ENCODE peak calls at places on chromosomes 11 and 22, in ten cellular contexts. M is HCT116, J is uterus, W is psoas muscle, U is upper lobe of right lung, V is pancreas, I is keratinocyte, H is left ventricle myocardium inferior, S is spleen, T is fibroblast of lung. D is an unnamed sample. For H3K27me3, the result is how much of the 10 kb centered on the place peaks cover.

GRCh38 chr11:7154881-7155344 is 66.1 kb downstream of the RBMXL2 start:
- DNase-seq in M (no peak), J (no peak), W (no peak), U (no peak), V (no peak), I (no peak), H (no peak), S (no peak), T (no peak), D (no peak)

GRCh38 chr11:29623144-29623722 is 393.6 kb downstream of the KCNA4 start:
- DNase-seq in M (no peak), J (no peak), W (no peak), U (no peak), V (no peak), I (no peak), H (no peak), S (no peak), T (no peak), D (no peak)

GRCh38 chr11:74749127-74749964 is 697 bp downstream of the RNF169 start:
- DNase-seq in M (peak), J (peak), W (peak), U (peak), V (peak), I (no peak), H (peak), S (peak), T (peak), D (peak)

GRCh38 chr11:116611998-116612620 is 160.7 kb downstream of the BUD13 start:
- DNase-seq in M (no peak), J (no peak), W (no peak), U (no peak), V (no peak), I (no peak), H (no peak), S (no peak), T (no peak), D (no peak)

GRCh38 chr22:46652081-46652929 is 32.1 kb downstream of the GRAMD4 start:
- DNase-seq in M (no peak), J (no peak), W (peak), U (no peak), V (no peak), I (no peak), H (peak), S (no peak), T (peak), D (no peak)

GRCh38 chr11:119730789-119731386 is 1.9 kb upstream of the NECTIN1 start:
- DNase-seq in M (no peak), J (no peak), W (peak), U (no peak), V (no peak), I (no peak), H (no peak), S (no peak), T (no peak), D (no peak)

GRCh38 chr11:83734120-83734519 is 448.0 kb upstream of the CCDC90B start:
- DNase-seq in M (no peak), J (no peak), W (no peak), U (no peak), V (no peak), I (no peak), H (no peak), S (no peak), T (no peak), D (no peak)

GRCh38 chr11:27694992-27695391 is 5.3 kb downstream of the BDNF start:
- DNase-seq in M (no peak), J (no peak), W (no peak), U (no peak), V (no peak), I (no peak), H (no peak), S (no peak), T (peak), D (no peak)

GRCh38 chr11:106875013-106875412 is 143.3 kb downstream of the GUCY1A2 start:
- DNase-seq in M (no peak), J (no peak), W (no peak), U (no peak), V (no peak), I (no peak), H (no peak), S (no peak), T (peak), D (no peak)

GRCh38 chr11:3886985-3887384 is 31.5 kb downstream of the STIM1 start:
- DNase-seq in M (no peak), J (no peak), W (no peak), U (no peak), V (no peak), I (no peak), H (no peak), S (no peak), T (no peak), D (no peak)

GRCh38 chr11:57303990-57304579 is 20.7 kb downstream of the TNKS1BP1 start:
- DNase-seq in M (no peak), J (no peak), W (peak), U (no peak), V (no peak), I (no peak), H (no peak), S (no peak), T (peak), D (no peak)

GRCh38 chr22:25362215-25362882 is 142.9 kb downstream of the CRYBB2 start:
- DNase-seq in M (peak), J (peak), W (peak), U (peak), V (peak), I (no peak), H (peak), S (peak), T (peak), D (peak)

GRCh38 chr11:130620566-130620965 is 172.1 kb downstream of the ADAMTS15 start:
- DNase-seq in M (no peak), J (no peak), W (no peak), U (no peak), V (no peak), I (no peak), H (no peak), S (no peak), T (no peak), D (no peak)

GRCh38 chr22:50227588-50228215 is 17.1 kb downstream of the TUBGCP6 start:
- DNase-seq in M (no peak), J (no peak), W (no peak), U (no peak), V (no peak), I (no peak), H (no peak), S (no peak), T (no peak), D (no peak)

GRCh38 chr22:48658871-48659270 is 1168.8 kb downstream of the BRD1 start:
- DNase-seq in M (no peak), J (no peak), W (peak), U (no peak), V (no peak), I (no peak), H (no peak), S (no peak), T (no peak), D (no peak)

GRCh38 chr11:13776134-13776815 is 107.8 kb downstream of the FAR1 start:
- DNase-seq in M (peak), J (no peak), W (no peak), U (no peak), V (no peak), I (no peak), H (no peak), S (no peak), T (no peak), D (no peak)

GRCh38 chr11:27945323-27945722 is 162.6 kb downstream of the KIF18A start:
- DNase-seq in M (no peak), J (no peak), W (no peak), U (no peak), V (no peak), I (no peak), H (no peak), S (no peak), T (no peak), D (no peak)

GRCh38 chr11:132943325-132943736 is 589.0 kb downstream of the OPCML start:
- DNase-seq in M (no peak), J (no peak), W (no peak), U (no peak), V (no peak), I (no peak), H (no peak), S (no peak), T (peak), D (no peak)

GRCh38 chr11:45457649-45458048 is 171.5 kb upstream of the SYT13 start:
- DNase-seq in M (no peak), J (no peak), W (no peak), U (no peak), V (no peak), I (peak), H (no peak), S (peak), T (peak), D (no peak)

GRCh38 chr11:86800076-86800955 is at the start of gene PRSS23:
- DNase-seq in M (no peak), J (peak), W (peak), U (peak), V (peak), I (no peak), H (peak), S (peak), T (peak), D (no peak)

GRCh38 chr11:95296165-95296564 is 65.2 kb upstream of the SESN3 start:
- DNase-seq in M (no peak), J (peak), W (no peak), U (no peak), V (peak), I (no peak), H (no peak), S (no peak), T (no peak), D (no peak)

GRCh38 chr22:40746428-40747220 is 67.3 kb downstream of the MCHR1 start:
- DNase-seq in M (no peak), J (no peak), W (no peak), U (no peak), V (no peak), I (no peak), H (no peak), S (no peak), T (no peak), D (no peak)

GRCh38 chr11:75425422-75425821 is 7.6 kb downstream of the KLHL35 start:
- DNase-seq in M (no peak), J (no peak), W (peak), U (no peak), V (no peak), I (no peak), H (no peak), S (peak), T (no peak), D (no peak)

GRCh38 chr11:32888805-32889204 is 3.8 kb upstream of the QSER1 start:
- DNase-seq in M (no peak), J (no peak), W (no peak), U (no peak), V (no peak), I (no peak), H (no peak), S (no peak), T (peak), D (no peak)

GRCh38 chr11:44868021-44868420 is 82.7 kb downstream of the TP53I11 start:
- DNase-seq in M (no peak), J (no peak), W (no peak), U (no peak), V (no peak), I (no peak), H (no peak), S (no peak), T (no peak), D (no peak)

GRCh38 chr11:15671216-15671615 is 556.5 kb downstream of the INSC start:
- DNase-seq in M (no peak), J (no peak), W (no peak), U (no peak), V (no peak), I (no peak), H (no peak), S (no peak), T (no peak), D (no peak)

GRCh38 chr11:72860010-72860409 is 45.8 kb downstream of the ATG16L2 start:
- DNase-seq in M (no peak), J (no peak), W (no peak), U (no peak), V (no peak), I (no peak), H (no peak), S (no peak), T (no peak), D (no peak)

GRCh38 chr22:28547132-28547842 is 132.4 kb downstream of the TTC28 start:
- DNase-seq in M (no peak), J (no peak), W (no peak), U (no peak), V (no peak), I (no peak), H (no peak), S (no peak), T (peak), D (no peak)

GRCh38 chr11:131864205-131864604 is 493.8 kb downstream of the NTM start:
- DNase-seq in M (no peak), J (no peak), W (no peak), U (no peak), V (no peak), I (no peak), H (no peak), S (no peak), T (no peak), D (no peak)

GRCh38 chr22:49746065-49746464 is 81.6 kb downstream of the BRD1 start:
- DNase-seq in M (no peak), J (no peak), W (no peak), U (no peak), V (no peak), I (no peak), H (no peak), S (no peak), T (no peak), D (no peak)

GRCh38 chr11:130001491-130002351 is 914 bp downstream of the PRDM10 start:
- DNase-seq in M (no peak), J (no peak), W (no peak), U (peak), V (peak), I (no peak), H (peak), S (no peak), T (peak), D (peak)

GRCh38 chr11:6596237-6596877 is 7.1 kb downstream of the RRP8 start:
- DNase-seq in M (no peak), J (no peak), W (no peak), U (no peak), V (no peak), I (no peak), H (no peak), S (no peak), T (no peak), D (no peak)

GRCh38 chr11:107496011-107496410 is 38.4 kb upstream of the CWF19L2 start:
- DNase-seq in M (no peak), J (no peak), W (no peak), U (no peak), V (no peak), I (no peak), H (no peak), S (no peak), T (peak), D (no peak)

GRCh38 chr11:33068611-33069340 is 29.4 kb downstream of the TCP11L1 start:
- DNase-seq in M (no peak), J (no peak), W (no peak), U (no peak), V (no peak), I (no peak), H (no peak), S (no peak), T (no peak), D (no peak)

GRCh38 chr11:11757871-11758270 is 83.9 kb upstream of the USP47 start:
- DNase-seq in M (no peak), J (no peak), W (no peak), U (no peak), V (no peak), I (no peak), H (no peak), S (no peak), T (no peak), D (no peak)

GRCh38 chr11:11764428-11764803 is 77.4 kb upstream of the USP47 start:
- DNase-seq in M (no peak), J (no peak), W (no peak), U (no peak), V (no peak), I (no peak), H (no peak), S (no peak), T (no peak), D (no peak)

GRCh38 chr11:11758603-11759196 is 83.1 kb upstream of the USP47 start:
- DNase-seq in M (no peak), J (no peak), W (no peak), U (no peak), V (no peak), I (no peak), H (no peak), S (no peak), T (no peak), D (no peak)

GRCh38 chr11:11763796-11764427 is 77.9 kb upstream of the USP47 start:
- DNase-seq in M (no peak), J (no peak), W (no peak), U (no peak), V (no peak), I (no peak), H (no peak), S (no peak), T (no peak), D (no peak)

DNA sequence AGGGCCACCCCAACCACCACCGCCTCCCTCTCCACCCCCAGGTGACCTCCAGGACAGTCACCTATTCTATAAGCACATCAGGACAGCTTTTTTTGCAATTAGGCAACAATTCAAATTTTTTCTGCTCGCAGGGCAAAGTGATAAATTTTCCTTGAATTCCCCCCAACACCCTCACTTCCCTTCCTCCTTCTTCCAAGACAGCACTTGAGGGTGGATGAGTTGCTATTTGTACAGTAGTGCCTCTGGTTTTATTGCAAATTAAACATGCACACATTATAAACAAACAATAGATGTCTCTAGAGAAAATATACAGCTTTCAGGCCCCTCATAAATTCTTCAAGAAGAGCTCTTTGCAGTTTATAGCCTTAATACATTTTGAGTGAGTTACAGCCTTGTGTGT is 80.9 kb upstream of the USP47 start:
- DNase-seq in M (no peak), J (no peak), W (no peak), U (no peak), V (no peak), I (no peak), H (no peak), S (no peak), T (no peak), D (no peak)
- H3K4me3 ChIP-seq in M (no peak), J (no peak), W (no peak), U (no peak), V (no peak), I (no peak), H (no peak), S (no peak), T (no peak), D (no peak)

GRCh38 chr11:62909107-62909894 is 11.9 kb downstream of the CHRM1 start:
- DNase-seq in M (peak), J (peak), W (peak), U (peak), V (peak), I (no peak), H (peak), S (no peak), T (peak), D (no peak)
- TF ChIP-seq CTCF in M (peak), J (peak), W (peak), U (peak), V (peak), I (peak), H (peak), S (no peak), T (peak), D (peak)

GRCh38 chr11:19026862-19027261 is 33.7 kb downstream of the MRGPRX2 start:
- DNase-seq in M (no peak), J (no peak), W (no peak), U (no peak), V (no peak), I (no peak), H (no peak), S (no peak), T (no peak), D (no peak)

GRCh38 chr11:19027829-19028595 is 32.5 kb downstream of the MRGPRX2 start:
- DNase-seq in M (peak), J (no peak), W (no peak), U (no peak), V (no peak), I (peak), H (no peak), S (no peak), T (peak), D (no peak)

DNA sequence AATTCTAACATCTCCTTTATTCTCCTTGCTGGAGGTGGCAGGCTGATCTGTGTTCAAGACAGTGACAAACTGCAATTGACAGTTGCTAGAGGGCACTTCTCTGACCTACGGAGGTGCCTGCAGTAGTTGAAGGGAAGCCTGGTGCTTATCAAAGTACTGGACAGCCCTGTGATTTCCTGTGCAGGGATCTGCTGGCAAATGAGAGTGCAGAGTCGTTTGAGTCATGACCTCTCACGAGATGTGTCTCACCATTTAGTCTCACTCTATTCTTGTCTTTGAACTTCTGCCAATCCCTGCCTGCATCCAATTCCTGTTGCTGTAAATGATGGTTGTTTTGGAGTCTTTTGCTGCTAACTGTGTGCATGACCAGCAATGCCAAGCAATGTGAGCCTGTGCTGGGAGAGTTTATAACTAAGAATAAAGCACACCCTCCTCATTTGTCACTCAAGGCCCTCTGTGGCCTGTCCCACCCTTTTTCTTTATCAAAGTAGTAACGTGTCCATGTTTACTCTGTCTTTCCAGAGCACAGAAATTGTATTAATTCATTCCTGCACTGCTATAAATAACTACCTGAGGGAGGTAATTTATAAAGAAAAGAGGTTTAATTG is 34.6 kb downstream of the MRGPRX2 start:
- DNase-seq in M (no peak), J (no peak), W (no peak), U (no peak), V (no peak), I (no peak), H (no peak), S (no peak), T (no peak), D (no peak)
- H3K27me3 ChIP-seq in M (half or more), J (under half), W (under half), U (under half), V (under half), I (under half), H (under half), S (under half), T (under half), D (under half)

GRCh38 chr11:721347-721912 is 15.4 kb downstream of the EPS8L2 start:
- DNase-seq in M (no peak), J (no peak), W (no peak), U (no peak), V (no peak), I (no peak), H (no peak), S (peak), T (no peak), D (no peak)

GRCh38 chr11:719214-720016 is 13.4 kb downstream of the EPS8L2 start:
- DNase-seq in M (no peak), J (no peak), W (no peak), U (no peak), V (no peak), I (no peak), H (no peak), S (no peak), T (no peak), D (no peak)

GRCh38 chr11:721913-722811 is 16.1 kb downstream of the EPS8L2 start:
- DNase-seq in M (no peak), J (no peak), W (no peak), U (peak), V (peak), I (no peak), H (no peak), S (peak), T (no peak), D (no peak)

GRCh38 chr11:720642-721346 is 14.8 kb downstream of the EPS8L2 start:
- DNase-seq in M (no peak), J (peak), W (no peak), U (no peak), V (no peak), I (no peak), H (no peak), S (peak), T (peak), D (no peak)

GRCh38 chr11:720017-720641 is 14.1 kb downstream of the EPS8L2 start:
- DNase-seq in M (no peak), J (no peak), W (no peak), U (no peak), V (no peak), I (no peak), H (no peak), S (no peak), T (no peak), D (no peak)
- H3K4me3 ChIP-seq in M (no peak), J (no peak), W (peak), U (no peak), V (no peak), I (no peak), H (no peak), S (peak), T (no peak), D (no peak)

GRCh38 chr22:22870577-22871398 is 16.8 kb upstream of the IGLL5 start:
- DNase-seq in M (no peak), J (no peak), W (no peak), U (no peak), V (no peak), I (no peak), H (no peak), S (no peak), T (no peak), D (no peak)
- TF ChIP-seq CTCF in M (peak), J (no peak), W (no peak), U (no peak), V (no peak), I (no peak), H (no peak), S (no peak), T (peak), D (peak)

DNA sequence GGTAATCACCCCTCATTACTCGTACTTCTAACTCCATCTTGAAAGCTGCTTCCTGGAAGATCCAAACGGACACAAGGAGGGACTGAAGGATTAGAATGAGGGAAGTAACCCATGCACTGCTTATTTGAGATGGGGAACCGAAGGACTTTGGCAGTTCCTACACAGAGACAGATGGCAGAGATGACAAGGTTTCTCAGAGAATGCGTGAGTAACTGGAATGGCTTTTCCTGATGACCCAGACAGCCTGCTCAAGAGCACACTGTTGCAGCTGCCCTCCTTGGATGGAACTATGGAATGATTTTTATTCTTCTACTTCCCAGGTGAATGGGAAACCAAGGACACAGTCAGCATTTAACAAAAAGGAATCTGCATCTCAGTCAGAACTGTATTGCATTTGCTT is 7.3 kb downstream of the KCNJ11 start:
- DNase-seq in M (no peak), J (no peak), W (no peak), U (no peak), V (no peak), I (no peak), H (no peak), S (no peak), T (no peak), D (no peak)
- H3K27me3 ChIP-seq in M (under half), J (under half), W (under half), U (under half), V (under half), I (under half), H (under half), S (under half), T (under half), D (under half)